ENCODE peak calls at places on chromosomes 6 and 20, in five cellular contexts. B is breast epithelium, I is left lung, L is pancreas, C is tibial nerve. S is an unnamed sample.

GRCh38 chr20:46063652-46064054 is 26.1 kb downstream of the NCOA5 start:
- DNase-seq in C (no peak), L (no peak), B (no peak), I (no peak), S (no peak)

GRCh38 chr20:49572857-49573256 is 4.9 kb upstream of the PTGIS start:
- DNase-seq in I (no peak), L (no peak), C (no peak), B (no peak), S (no peak)

GRCh38 chr20:38221041-38221589 is 39.4 kb downstream of the KIAA1755 start:
- DNase-seq in B (peak; percentile 66), L (peak; percentile 61), C (peak; percentile 76), I (peak; percentile 75), S (peak; percentile 64)

GRCh38 chr6:116682334-116682712 is 1.3 kb downstream of the KPNA5 start:
- DNase-seq in I (peak; percentile 56), C (no peak), L (no peak), B (no peak), S (no peak)

GRCh38 chr20:20759132-20759531 is 46.7 kb upstream of the RALGAPA2 start:
- DNase-seq in I (no peak), C (no peak), B (no peak), L (no peak), S (no peak)

GRCh38 chr20:9458075-9458818 is 56.1 kb upstream of the LAMP5 start:
- DNase-seq in B (no peak), L (peak; percentile 25), I (no peak), C (no peak), S (no peak)

GRCh38 chr20:43961541-43962471 is 47.2 kb downstream of the TOX2 start:
- DNase-seq in I (no peak), B (no peak), L (no peak), C (no peak), S (no peak)

GRCh38 chr6:106974337-106974998 is at the start of gene CD24:
- DNase-seq in B (peak; percentile 80), L (peak; percentile 90), I (no peak), C (no peak), S (no peak)

GRCh38 chr6:31966997-31967925 is 4.7 kb downstream of the DXO start:
- DNase-seq in L (no peak), I (no peak), C (no peak), B (no peak), S (no peak)

GRCh38 chr20:19934792-19935491 is 82.2 kb upstream of the NAA20 start:
- DNase-seq in L (no peak), B (peak; percentile 76), I (peak; percentile 74), C (peak; percentile 63), S (peak; percentile 69)

GRCh38 chr20:59525500-59526241 is 78.7 kb upstream of the PHACTR3 start:
- DNase-seq in L (peak; percentile 63), B (no peak), C (peak; percentile 41), I (no peak), S (peak; percentile 32)

GRCh38 chr6:22024004-22024403 is 272.8 kb downstream of the PRL start:
- DNase-seq in B (no peak), L (no peak), C (no peak), I (no peak), S (no peak)

GRCh38 chr20:17505664-17506517 is 25.3 kb downstream of the BFSP1 start:
- DNase-seq in I (no peak), L (no peak), B (no peak), C (no peak), S (no peak)

GRCh38 chr6:158625881-158626305 is 18.6 kb downstream of the DYNLT1 start:
- DNase-seq in I (peak; percentile 27), B (no peak), C (no peak), L (no peak), S (no peak)
- H3K9me3 ChIP-seq in I (no peaks in the 10 kb centered on the region), B (no peaks in the 10 kb centered on the region), C (no peaks in the 10 kb centered on the region), L (no peaks in the 10 kb centered on the region), S (no peaks in the 10 kb centered on the region)

GRCh38 chr6:85756982-85757381 is 114.3 kb upstream of the SYNCRIP start:
- DNase-seq in I (no peak), C (no peak), L (no peak), B (no peak), S (no peak)
- TF ChIP-seq CTCF in I (peak; percentile 28), C (peak; percentile 24), L (no peak), B (peak; percentile 18), S (peak; percentile 30)

GRCh38 chr6:61210549-61210948 is 1075.5 kb downstream of the KHDRBS2 start:
- DNase-seq in B (no peak), I (no peak), C (no peak), L (no peak), S (no peak)
- H3K9me3 ChIP-seq in B (peaks cover 26% of the 10 kb centered on the region), I (no peaks in the 10 kb centered on the region), C (no peaks in the 10 kb centered on the region), L (no peaks in the 10 kb centered on the region), S (no peaks in the 10 kb centered on the region)

DNA sequence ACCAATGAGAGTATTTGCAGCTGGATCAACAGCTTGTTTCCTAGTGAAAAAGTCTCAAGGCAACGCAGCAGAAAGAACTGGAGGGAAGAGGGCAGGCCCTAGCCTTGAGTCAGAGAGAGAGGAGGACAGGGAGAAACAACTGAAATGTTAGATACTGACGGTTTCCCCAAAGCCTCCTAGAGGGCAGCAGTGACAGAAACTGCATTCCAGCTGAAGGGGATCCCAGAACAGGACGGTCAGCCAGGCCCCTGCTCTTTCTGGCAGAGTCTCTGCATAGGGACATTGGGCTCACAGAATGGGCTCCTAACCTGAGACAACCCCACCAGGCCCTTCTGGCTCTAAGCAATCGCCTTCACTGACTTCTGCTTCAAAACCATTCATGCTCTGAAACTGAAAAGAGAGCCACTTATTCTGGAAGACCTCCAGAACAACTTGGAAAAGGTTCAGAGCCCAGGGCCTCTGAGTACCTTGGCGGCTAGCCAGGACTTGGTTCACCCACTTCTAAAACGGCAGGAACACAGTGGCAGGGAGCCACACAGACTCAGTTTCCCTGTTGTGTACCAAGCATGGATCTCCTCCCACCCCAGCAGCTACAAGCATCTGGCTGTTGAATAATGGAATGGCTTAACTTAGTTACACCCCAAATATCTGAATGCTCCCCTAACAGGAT is 72.9 kb downstream of the PSMB1 start:
- DNase-seq in C (no peak), I (no peak), L (peak; percentile 20), B (no peak), S (no peak)
- TF ChIP-seq CTCF in C (no peak), I (no peak), L (no peak), B (no peak), S (no peak)